ENCODE peak calls at places on chromosomes 12 and 14, in five cellular contexts. Z, A, H, K and C are unnamed samples.

GRCh38 chr12:111570090-111570961 is 28.8 kb downstream of the ATXN2 start:
- DNase-seq in Z (no peak), A (peak), H (no peak), K (peak), C (no peak)

GRCh38 chr12:105229446-105229845 is 6.5 kb downstream of the APPL2 start:
- DNase-seq in Z (no peak), A (no peak), H (no peak), K (no peak), C (no peak)

GRCh38 chr14:35420036-35420811 is 15.7 kb upstream of the NFKBIA start:
- DNase-seq in Z (no peak), A (peak), H (no peak), K (peak), C (no peak)

GRCh38 chr14:98167702-98168101 is 1104.3 kb downstream of the BCL11B start:
- DNase-seq in Z (no peak), A (no peak), H (no peak), K (no peak), C (no peak)

GRCh38 chr12:123049398-123050250 is 69.1 kb downstream of the ARL6IP4 start:
- DNase-seq in Z (no peak), A (peak), H (no peak), K (peak), C (no peak)

GRCh38 chr14:101073598-101073965 is 170.1 kb upstream of the RTL1 start:
- DNase-seq in Z (peak), A (no peak), H (no peak), K (peak), C (no peak)

GRCh38 chr12:26162905-26163304 is 32.5 kb upstream of the SSPN start:
- DNase-seq in Z (no peak), A (no peak), H (peak), K (no peak), C (no peak)

GRCh38 chr14:79483472-79483871 is 727.8 kb downstream of the DIO2 start:
- DNase-seq in Z (no peak), A (peak), H (no peak), K (peak), C (no peak)

GRCh38 chr12:57637364-57637763 is 4.4 kb upstream of the B4GALNT1 start:
- DNase-seq in Z (peak), A (no peak), H (no peak), K (no peak), C (no peak)

GRCh38 chr14:104587641-104588040 is 8.1 kb downstream of the C14orf180 start:
- DNase-seq in Z (no peak), A (no peak), H (no peak), K (no peak), C (no peak)

GRCh38 chr14:61588419-61588901 is 106.9 kb upstream of the HIF1A start:
- DNase-seq in Z (no peak), A (no peak), H (no peak), K (peak), C (no peak)

GRCh38 chr12:77179515-77179914 is 114.1 kb upstream of the E2F7 start:
- DNase-seq in Z (no peak), A (no peak), H (no peak), K (no peak), C (no peak)

GRCh38 chr14:76720382-76720813 is 40.9 kb upstream of the VASH1 start:
- DNase-seq in Z (peak), A (peak), H (peak), K (peak), C (peak)

GRCh38 chr14:96095581-96096476 is 56.7 kb downstream of the C14orf132 start:
- DNase-seq in Z (peak), A (peak), H (no peak), K (peak), C (no peak)

GRCh38 chr14:95585971-95586620 is 51.2 kb downstream of the GLRX5 start:
- DNase-seq in Z (no peak), A (no peak), H (no peak), K (no peak), C (no peak)

GRCh38 chr12:81835783-81836182 is 76.6 kb upstream of the PPFIA2 start:
- DNase-seq in Z (no peak), A (no peak), H (no peak), K (no peak), C (no peak)

GRCh38 chr12:115938794-115939377 is 338.6 kb downstream of the MED13L start:
- DNase-seq in Z (no peak), A (no peak), H (no peak), K (no peak), C (no peak)

GRCh38 chr14:105042813-105043212 is 21.9 kb upstream of the CDCA4 start:
- DNase-seq in Z (no peak), A (no peak), H (no peak), K (no peak), C (no peak)

GRCh38 chr12:49627752-49628360 is 4.5 kb downstream of the PRPF40B start:
- DNase-seq in Z (no peak), A (peak), H (no peak), K (peak), C (no peak)

GRCh38 chr14:49993565-49993964 is 100.7 kb downstream of the ARF6 start:
- DNase-seq in Z (no peak), A (no peak), H (no peak), K (no peak), C (no peak)

GRCh38 chr14:22391908-22392307 is 197.1 kb downstream of the DAD1 start:
- DNase-seq in Z (no peak), A (peak), H (peak), K (peak), C (no peak)

GRCh38 chr12:104865080-104865479 is 93.0 kb downstream of the SLC41A2 start:
- DNase-seq in Z (no peak), A (no peak), H (peak), K (no peak), C (no peak)

GRCh38 chr14:102314242-102315011 is 5.1 kb upstream of the ZNF839 start:
- DNase-seq in Z (peak), A (peak), H (peak), K (peak), C (peak)

GRCh38 chr14:94612174-94612573 is at the start of gene SERPINA3:
- DNase-seq in Z (peak), A (peak), H (no peak), K (peak), C (no peak)

GRCh38 chr12:95820096-95820703 is 29.6 kb upstream of the NTN4 start:
- DNase-seq in Z (no peak), A (peak), H (no peak), K (peak), C (no peak)

GRCh38 chr14:96895658-96896271 is 98.6 kb downstream of the VRK1 start:
- DNase-seq in Z (no peak), A (no peak), H (peak), K (no peak), C (no peak)

GRCh38 chr14:89915114-89915878 is 39.2 kb downstream of the EFCAB11 start:
- DNase-seq in Z (peak), A (peak), H (peak), K (peak), C (no peak)

GRCh38 chr14:60856113-60856512 is 121.6 kb downstream of the MNAT1 start:
- DNase-seq in Z (no peak), A (no peak), H (no peak), K (no peak), C (no peak)

GRCh38 chr12:69566603-69567002 is 18.7 kb upstream of the CCT2 start:
- DNase-seq in Z (no peak), A (no peak), H (no peak), K (no peak), C (no peak)

GRCh38 chr12:55188974-55189556 is 31.8 kb upstream of the OR10A7 start:
- DNase-seq in Z (no peak), A (peak), H (peak), K (peak), C (no peak)

GRCh38 chr14:91390165-91390778 is 27.3 kb downstream of the CCDC88C start:
- DNase-seq in Z (no peak), A (no peak), H (no peak), K (no peak), C (no peak)

GRCh38 chr12:780750-781379 is 28.5 kb downstream of the WNK1 start:
- DNase-seq in Z (no peak), A (no peak), H (no peak), K (no peak), C (no peak)

GRCh38 chr14:65251213-65251612 is 148.9 kb upstream of the MAX start:
- DNase-seq in Z (peak), A (peak), H (no peak), K (peak), C (no peak)

GRCh38 chr14:89903340-89903965 is 51.1 kb downstream of the EFCAB11 start:
- DNase-seq in Z (no peak), A (no peak), H (no peak), K (no peak), C (no peak)

GRCh38 chr12:111108726-111109125 is 188.3 kb upstream of the MYL2 start:
- DNase-seq in Z (no peak), A (no peak), H (no peak), K (no peak), C (no peak)

GRCh38 chr14:105486974-105487448 is 325 bp downstream of the CRIP1 start:
- DNase-seq in Z (peak), A (peak), H (peak), K (no peak), C (no peak)

DNA sequence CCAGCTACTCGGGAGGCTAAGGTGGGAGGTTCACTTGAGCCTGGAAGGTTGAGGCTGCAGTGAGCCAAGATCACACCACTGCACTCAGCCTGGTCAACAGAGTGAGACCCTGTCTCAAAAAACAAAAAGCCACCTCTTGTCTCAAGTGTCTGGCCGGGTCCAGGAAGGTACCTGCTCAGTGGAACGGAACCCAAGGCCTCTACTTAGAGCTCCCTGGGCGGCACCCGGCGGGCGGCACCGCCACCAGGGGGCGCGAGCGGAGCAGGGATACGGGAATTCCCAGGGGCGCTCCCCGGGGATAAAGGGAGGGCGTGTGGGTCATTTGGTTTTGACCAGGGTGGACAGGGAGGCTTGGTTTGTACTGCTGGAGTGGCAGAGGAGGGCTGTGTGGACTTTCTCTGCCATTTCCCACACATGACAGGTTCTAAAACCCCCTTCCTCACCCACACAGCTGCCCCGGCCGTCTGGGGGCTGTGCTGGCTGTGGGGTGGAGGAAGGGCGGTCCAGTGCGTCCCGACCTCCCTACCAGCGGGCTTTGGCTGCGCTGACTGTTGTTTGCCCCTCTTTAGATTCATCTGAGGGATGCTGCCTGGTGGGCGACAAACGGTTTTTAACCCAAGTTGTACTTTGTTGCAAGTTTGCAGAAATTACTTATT is 91.4 kb downstream of the SETD3 start:
- DNase-seq in Z (peak), A (peak), H (peak), K (peak), C (no peak)
- TF ChIP-seq CTCF in Z (no peak), A (peak), H (peak), K (peak), C (peak)

GRCh38 chr12:114770323-114770722 is 86.3 kb upstream of the TBX3 start:
- DNase-seq in Z (no peak), A (no peak), H (no peak), K (no peak), C (no peak)
- TF ChIP-seq CTCF in Z (no peak), A (no peak), H (no peak), K (no peak), C (no peak)

DNA sequence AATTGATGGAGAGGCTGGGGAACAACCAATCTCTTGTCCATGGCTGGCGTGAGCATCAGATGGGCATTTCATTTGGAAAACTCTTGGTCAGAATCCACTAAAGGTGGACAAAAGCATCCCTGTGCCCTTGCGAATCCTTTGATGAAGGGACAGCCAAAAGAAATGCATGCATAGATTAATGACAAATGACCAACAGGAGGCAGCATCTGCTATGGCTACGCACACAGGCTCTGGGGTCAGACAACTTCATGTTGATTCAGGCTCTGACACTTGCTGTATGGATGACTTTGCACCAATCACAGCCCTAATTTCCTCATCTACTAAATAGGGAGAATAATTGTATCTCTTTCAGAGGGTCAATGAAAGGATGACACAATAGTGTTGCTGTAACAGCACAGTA is 117.5 kb downstream of the ASCL4 start:
- DNase-seq in Z (no peak), A (peak), H (no peak), K (no peak), C (no peak)
- TF ChIP-seq CTCF in Z (no peak), A (peak), H (peak), K (peak), C (peak)

DNA sequence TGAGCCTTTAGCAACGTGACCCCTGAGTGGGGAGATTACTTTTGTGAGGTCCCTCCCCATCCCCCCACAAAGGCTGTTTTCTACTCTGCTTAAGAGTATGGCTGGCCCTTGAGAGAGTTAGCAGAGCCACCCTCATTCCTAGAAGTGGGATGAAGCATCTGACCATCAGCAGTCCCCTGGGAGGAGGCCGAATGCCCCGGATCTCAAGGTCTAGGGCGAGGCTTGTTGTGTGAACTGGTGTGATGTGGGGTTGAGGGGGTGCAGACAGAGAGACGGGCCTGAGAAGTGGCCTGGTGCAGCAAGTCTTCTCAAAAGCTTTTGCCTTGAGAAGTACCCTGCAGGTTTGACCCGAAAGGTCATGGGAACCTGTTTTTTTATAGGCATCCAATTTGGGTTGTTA is 153.0 kb upstream of the FKBP4 start:
- DNase-seq in Z (peak), A (no peak), H (no peak), K (no peak), C (peak)
- TF ChIP-seq CTCF in Z (no peak), A (no peak), H (no peak), K (no peak), C (no peak)

GRCh38 chr12:65825573-65826512 is 1.6 kb downstream of the HMGA2 start:
- DNase-seq in Z (peak), A (peak), H (peak), K (no peak), C (peak)
- TF ChIP-seq CTCF in Z (no peak), A (no peak), H (no peak), K (no peak), C (no peak)

GRCh38 chr14:39173198-39173597 is 1.9 kb upstream of the PNN start:
- DNase-seq in Z (no peak), A (no peak), H (no peak), K (no peak), C (no peak)
- TF ChIP-seq CTCF in Z (no peak), A (no peak), H (no peak), K (no peak), C (no peak)